ENCODE peak calls at places on chromosomes 16 and 17, in ten cellular contexts. One of them, this sample, is unnamed.

GRCh38 chr17:79947351-79948031 is 88.2 kb downstream of the TBC1D16 start:
- DNase-seq in fibroblast of lung: peak
- DNase-seq in vagina: no peak
- DNase-seq in body of pancreas: no peak
- DNase-seq in tibial artery: peak
- DNase-seq in keratinocyte: peak
- DNase-seq in A549: no peak
- DNase-seq in foreskin fibroblast: no peak
- DNase-seq in fibroblast of mammary gland: peak
- DNase-seq in transverse colon: no peak
- DNase-seq in this sample: no peak

GRCh38 chr16:3401719-3402397 is 843 bp downstream of the ZNF174 start:
- DNase-seq in A549: peak
- DNase-seq in fibroblast of lung: peak
- DNase-seq in transverse colon: no peak
- DNase-seq in fibroblast of mammary gland: peak
- DNase-seq in foreskin fibroblast: no peak
- DNase-seq in keratinocyte: no peak
- DNase-seq in body of pancreas: no peak
- DNase-seq in tibial artery: no peak
- DNase-seq in vagina: no peak
- DNase-seq in this sample: peak

GRCh38 chr16:68344252-68344651 is 33.4 kb downstream of the PRMT7 start:
- DNase-seq in foreskin fibroblast: no peak
- DNase-seq in fibroblast of lung: no peak
- DNase-seq in fibroblast of mammary gland: no peak
- DNase-seq in keratinocyte: no peak
- DNase-seq in body of pancreas: no peak
- DNase-seq in transverse colon: no peak
- DNase-seq in vagina: no peak
- DNase-seq in A549: no peak
- DNase-seq in tibial artery: no peak
- DNase-seq in this sample: no peak

GRCh38 chr16:82761858-82762257 is 135.1 kb downstream of the CDH13 start:
- DNase-seq in A549: no peak
- DNase-seq in transverse colon: no peak
- DNase-seq in fibroblast of mammary gland: peak
- DNase-seq in fibroblast of lung: peak
- DNase-seq in tibial artery: no peak
- DNase-seq in vagina: no peak
- DNase-seq in keratinocyte: no peak
- DNase-seq in body of pancreas: no peak
- DNase-seq in foreskin fibroblast: no peak
- DNase-seq in this sample: peak

GRCh38 chr17:73498176-73498575 is 146.1 kb downstream of the SDK2 start:
- DNase-seq in fibroblast of lung: no peak
- DNase-seq in keratinocyte: no peak
- DNase-seq in transverse colon: no peak
- DNase-seq in vagina: no peak
- DNase-seq in foreskin fibroblast: no peak
- DNase-seq in A549: no peak
- DNase-seq in body of pancreas: no peak
- DNase-seq in fibroblast of mammary gland: no peak
- DNase-seq in tibial artery: no peak
- DNase-seq in this sample: no peak

GRCh38 chr17:34820922-34821321 is 140.3 kb downstream of the CCT6B start:
- DNase-seq in tibial artery: no peak
- DNase-seq in fibroblast of mammary gland: no peak
- DNase-seq in vagina: no peak
- DNase-seq in fibroblast of lung: no peak
- DNase-seq in foreskin fibroblast: no peak
- DNase-seq in body of pancreas: no peak
- DNase-seq in A549: peak
- DNase-seq in keratinocyte: no peak
- DNase-seq in transverse colon: no peak
- DNase-seq in this sample: no peak

GRCh38 chr16:11090947-11091785 is 146.8 kb downstream of the CLEC16A start:
- DNase-seq in tibial artery: no peak
- DNase-seq in keratinocyte: no peak
- DNase-seq in vagina: no peak
- DNase-seq in body of pancreas: no peak
- DNase-seq in A549: no peak
- DNase-seq in foreskin fibroblast: no peak
- DNase-seq in fibroblast of lung: no peak
- DNase-seq in fibroblast of mammary gland: no peak
- DNase-seq in transverse colon: no peak
- DNase-seq in this sample: no peak

GRCh38 chr17:78674156-78674555 is 97.0 kb upstream of the DNAH17 start:
- DNase-seq in fibroblast of lung: no peak
- DNase-seq in transverse colon: no peak
- DNase-seq in tibial artery: no peak
- DNase-seq in foreskin fibroblast: no peak
- DNase-seq in fibroblast of mammary gland: no peak
- DNase-seq in vagina: no peak
- DNase-seq in keratinocyte: no peak
- DNase-seq in A549: no peak
- DNase-seq in body of pancreas: no peak
- DNase-seq in this sample: no peak

DNA sequence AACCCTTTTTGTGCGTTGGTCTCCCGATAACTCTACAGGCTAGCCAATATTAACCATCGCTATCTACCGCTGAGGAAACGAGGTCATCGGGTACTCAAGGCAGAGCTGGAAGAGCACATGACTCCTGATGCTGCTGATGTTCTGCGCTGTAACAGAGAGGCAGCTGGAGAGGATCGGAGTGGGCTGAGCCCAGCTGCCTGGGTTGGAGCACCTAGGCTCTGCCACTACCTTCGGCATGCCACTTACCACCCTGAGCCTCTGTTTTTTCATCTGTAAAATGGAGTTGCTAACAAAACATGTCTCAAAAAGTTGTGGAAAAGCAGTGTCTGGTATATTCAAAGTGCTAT is 439 bp upstream of the SLC46A1 start:
- DNase-seq in body of pancreas: no peak
- DNase-seq in vagina: no peak
- DNase-seq in keratinocyte: no peak
- DNase-seq in fibroblast of lung: no peak
- DNase-seq in fibroblast of mammary gland: peak
- DNase-seq in A549: no peak
- DNase-seq in transverse colon: no peak
- DNase-seq in tibial artery: no peak
- DNase-seq in foreskin fibroblast: no peak
- DNase-seq in this sample: no peak
- H3K4me3 ChIP-seq in body of pancreas: peak
- H3K4me3 ChIP-seq in vagina: peak
- H3K4me3 ChIP-seq in keratinocyte: peak
- H3K4me3 ChIP-seq in fibroblast of lung: no peak
- H3K4me3 ChIP-seq in fibroblast of mammary gland: peak
- H3K4me3 ChIP-seq in A549: peak
- H3K4me3 ChIP-seq in transverse colon: peak
- H3K4me3 ChIP-seq in tibial artery: peak
- H3K4me3 ChIP-seq in foreskin fibroblast: peak
- H3K4me3 ChIP-seq in this sample: peak

GRCh38 chr17:43845772-43846171 is 1.2 kb upstream of the CD300LG start:
- DNase-seq in fibroblast of mammary gland: no peak
- DNase-seq in fibroblast of lung: no peak
- DNase-seq in transverse colon: no peak
- DNase-seq in A549: no peak
- DNase-seq in foreskin fibroblast: no peak
- DNase-seq in vagina: no peak
- DNase-seq in keratinocyte: no peak
- DNase-seq in body of pancreas: no peak
- DNase-seq in tibial artery: no peak
- DNase-seq in this sample: no peak

GRCh38 chr17:43839670-43840101 is 6.7 kb upstream of the MPP3 start:
- DNase-seq in fibroblast of mammary gland: no peak
- DNase-seq in tibial artery: no peak
- DNase-seq in A549: peak
- DNase-seq in fibroblast of lung: no peak
- DNase-seq in keratinocyte: no peak
- DNase-seq in transverse colon: peak
- DNase-seq in body of pancreas: peak
- DNase-seq in vagina: no peak
- DNase-seq in foreskin fibroblast: no peak
- DNase-seq in this sample: no peak

GRCh38 chr17:43844241-43844640 is 2.7 kb upstream of the CD300LG start:
- DNase-seq in foreskin fibroblast: no peak
- DNase-seq in body of pancreas: no peak
- DNase-seq in A549: no peak
- DNase-seq in tibial artery: no peak
- DNase-seq in vagina: no peak
- DNase-seq in fibroblast of mammary gland: no peak
- DNase-seq in keratinocyte: no peak
- DNase-seq in fibroblast of lung: no peak
- DNase-seq in transverse colon: no peak
- DNase-seq in this sample: no peak

GRCh38 chr17:43842975-43843325 is 4.0 kb upstream of the CD300LG start:
- DNase-seq in vagina: no peak
- DNase-seq in A549: no peak
- DNase-seq in transverse colon: no peak
- DNase-seq in tibial artery: no peak
- DNase-seq in keratinocyte: no peak
- DNase-seq in foreskin fibroblast: no peak
- DNase-seq in body of pancreas: no peak
- DNase-seq in fibroblast of mammary gland: no peak
- DNase-seq in fibroblast of lung: no peak
- DNase-seq in this sample: no peak

DNA sequence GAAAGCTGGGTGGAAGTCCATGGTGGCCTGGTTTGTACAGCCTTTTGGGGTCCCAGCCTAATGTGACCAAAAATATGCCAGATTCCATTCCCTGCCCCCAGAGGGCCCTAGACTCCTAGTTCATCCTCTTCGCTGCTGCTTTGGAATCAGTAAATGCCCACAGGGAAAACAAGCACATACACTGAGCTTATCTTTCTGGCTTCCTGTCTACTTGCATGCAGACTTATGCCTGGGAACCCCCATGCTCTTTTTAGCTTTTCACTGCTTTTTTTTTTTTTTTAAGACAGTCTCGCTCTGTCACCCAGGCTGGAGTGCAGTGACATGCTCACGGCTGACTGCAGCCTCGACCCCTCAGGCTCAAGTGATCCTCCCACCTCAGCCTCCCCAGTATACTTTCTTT is 6.2 kb upstream of the CD300LG start:
- DNase-seq in transverse colon: no peak
- DNase-seq in fibroblast of lung: no peak
- DNase-seq in A549: peak
- DNase-seq in body of pancreas: no peak
- DNase-seq in tibial artery: no peak
- DNase-seq in fibroblast of mammary gland: no peak
- DNase-seq in keratinocyte: no peak
- DNase-seq in foreskin fibroblast: no peak
- DNase-seq in vagina: no peak
- DNase-seq in this sample: peak
- TF ChIP-seq CTCF in transverse colon: no peak
- TF ChIP-seq CTCF in fibroblast of lung: no peak
- TF ChIP-seq CTCF in A549: peak
- TF ChIP-seq CTCF in body of pancreas: no peak
- TF ChIP-seq CTCF in tibial artery: peak
- TF ChIP-seq CTCF in fibroblast of mammary gland: peak
- TF ChIP-seq CTCF in keratinocyte: no peak
- TF ChIP-seq CTCF in foreskin fibroblast: no peak
- TF ChIP-seq CTCF in vagina: no peak
- TF ChIP-seq CTCF in this sample: no peak

DNA sequence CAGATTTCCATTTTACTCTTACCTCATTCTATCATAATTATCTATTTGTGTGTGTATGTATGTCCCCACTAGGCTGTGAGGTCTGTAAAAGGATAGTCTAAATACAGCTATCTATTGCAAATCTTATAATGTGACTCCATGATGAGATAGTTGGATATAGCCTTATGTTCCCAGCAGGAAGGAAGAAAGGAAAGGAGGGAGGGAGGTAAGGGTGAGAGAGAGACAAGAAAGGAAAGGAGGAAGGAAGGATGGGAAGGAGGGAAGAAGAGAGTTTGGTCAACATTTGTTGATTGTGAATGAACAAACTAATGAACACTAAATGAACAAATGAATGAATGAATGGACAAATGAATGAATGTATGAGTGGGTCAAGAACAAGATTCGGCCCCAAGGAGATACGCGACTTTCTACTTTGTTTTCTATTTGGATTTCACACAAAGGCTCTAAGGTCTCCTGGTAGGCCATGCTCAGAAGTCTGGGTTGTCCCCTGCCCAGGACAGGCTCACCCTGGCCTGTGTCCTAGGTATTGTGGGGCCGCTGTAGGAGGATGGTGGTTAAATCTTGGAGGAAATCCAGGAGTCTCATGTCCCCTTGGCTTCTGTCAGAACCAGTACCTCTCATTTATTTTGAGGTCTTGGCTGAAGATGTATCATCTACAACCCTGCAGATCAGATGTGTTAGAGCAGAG is 195.2 kb downstream of the WWOX start:
- DNase-seq in vagina: no peak
- DNase-seq in keratinocyte: no peak
- DNase-seq in body of pancreas: no peak
- DNase-seq in fibroblast of lung: no peak
- DNase-seq in transverse colon: no peak
- DNase-seq in tibial artery: no peak
- DNase-seq in fibroblast of mammary gland: no peak
- DNase-seq in A549: no peak
- DNase-seq in foreskin fibroblast: no peak
- DNase-seq in this sample: no peak
- H3K4me3 ChIP-seq in vagina: no peak
- H3K4me3 ChIP-seq in keratinocyte: no peak
- H3K4me3 ChIP-seq in body of pancreas: no peak
- H3K4me3 ChIP-seq in fibroblast of lung: no peak
- H3K4me3 ChIP-seq in transverse colon: no peak
- H3K4me3 ChIP-seq in tibial artery: no peak
- H3K4me3 ChIP-seq in fibroblast of mammary gland: no peak
- H3K4me3 ChIP-seq in A549: no peak
- H3K4me3 ChIP-seq in foreskin fibroblast: no peak
- H3K4me3 ChIP-seq in this sample: no peak

GRCh38 chr16:17348042-17348783 is 122.5 kb downstream of the XYLT1 start:
- DNase-seq in A549: no peak
- DNase-seq in fibroblast of lung: no peak
- DNase-seq in tibial artery: no peak
- DNase-seq in fibroblast of mammary gland: no peak
- DNase-seq in transverse colon: no peak
- DNase-seq in body of pancreas: no peak
- DNase-seq in foreskin fibroblast: no peak
- DNase-seq in vagina: no peak
- DNase-seq in keratinocyte: no peak
- DNase-seq in this sample: no peak

GRCh38 chr16:17346774-17347569 is 123.8 kb downstream of the XYLT1 start:
- DNase-seq in fibroblast of mammary gland: no peak
- DNase-seq in A549: no peak
- DNase-seq in body of pancreas: no peak
- DNase-seq in keratinocyte: no peak
- DNase-seq in tibial artery: no peak
- DNase-seq in vagina: no peak
- DNase-seq in transverse colon: peak
- DNase-seq in foreskin fibroblast: no peak
- DNase-seq in fibroblast of lung: no peak
- DNase-seq in this sample: no peak

GRCh38 chr16:17347624-17348023 is 123.1 kb downstream of the XYLT1 start:
- DNase-seq in body of pancreas: no peak
- DNase-seq in vagina: no peak
- DNase-seq in transverse colon: no peak
- DNase-seq in fibroblast of mammary gland: no peak
- DNase-seq in foreskin fibroblast: no peak
- DNase-seq in tibial artery: no peak
- DNase-seq in fibroblast of lung: no peak
- DNase-seq in keratinocyte: no peak
- DNase-seq in A549: no peak
- DNase-seq in this sample: no peak

GRCh38 chr16:17345043-17345442 is 125.7 kb downstream of the XYLT1 start:
- DNase-seq in vagina: no peak
- DNase-seq in A549: no peak
- DNase-seq in keratinocyte: no peak
- DNase-seq in tibial artery: peak
- DNase-seq in body of pancreas: peak
- DNase-seq in foreskin fibroblast: no peak
- DNase-seq in fibroblast of mammary gland: peak
- DNase-seq in fibroblast of lung: peak
- DNase-seq in transverse colon: peak
- DNase-seq in this sample: peak

DNA sequence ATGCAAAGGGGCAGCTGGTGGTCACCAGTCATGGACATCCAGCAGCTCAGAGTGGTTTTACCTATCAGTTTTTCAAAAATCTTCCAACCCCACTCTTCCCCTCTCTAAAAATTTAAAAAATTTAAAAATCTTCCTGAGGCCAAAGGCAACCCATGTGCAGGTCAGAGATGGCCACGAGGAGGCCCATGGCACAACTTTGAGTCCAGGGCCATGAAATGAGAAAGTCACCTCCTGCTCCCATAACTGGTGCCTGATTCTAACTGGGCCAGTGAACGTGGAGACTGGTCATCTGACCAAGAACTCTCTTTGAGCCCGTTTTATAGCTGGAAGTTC is 124.4 kb downstream of the XYLT1 start:
- DNase-seq in foreskin fibroblast: no peak
- DNase-seq in transverse colon: no peak
- DNase-seq in vagina: no peak
- DNase-seq in keratinocyte: no peak
- DNase-seq in fibroblast of lung: no peak
- DNase-seq in A549: no peak
- DNase-seq in body of pancreas: no peak
- DNase-seq in tibial artery: no peak
- DNase-seq in fibroblast of mammary gland: no peak
- DNase-seq in this sample: no peak
- TF ChIP-seq CTCF in foreskin fibroblast: no peak
- TF ChIP-seq CTCF in transverse colon: peak
- TF ChIP-seq CTCF in vagina: no peak
- TF ChIP-seq CTCF in keratinocyte: no peak
- TF ChIP-seq CTCF in fibroblast of lung: no peak
- TF ChIP-seq CTCF in A549: no peak
- TF ChIP-seq CTCF in body of pancreas: no peak
- TF ChIP-seq CTCF in tibial artery: no peak
- TF ChIP-seq CTCF in fibroblast of mammary gland: no peak
- TF ChIP-seq CTCF in this sample: peak